ENCODE peak calls at places on chromosomes 3 and 15, in eight cellular contexts. W, D, F, H, X, R, U and S are unnamed samples.

GRCh38 chr3:140408252-140408651 is 269.6 kb upstream of the TRIM42 start:
- DNase-seq in U (no peak), R (no peak), H (no peak), W (no peak), D (no peak), F (no peak), X (no peak), S (no peak)

GRCh38 chr15:57611119-57611518 is 19.4 kb downstream of the MYZAP start:
- DNase-seq in W (no peak), H (no peak), U (no peak), R (peak; percentile 33), X (no peak), D (no peak), F (no peak), S (no peak)

GRCh38 chr15:88894819-88895767 is at the start of gene HAPLN3:
- DNase-seq in X (no peak), H (peak; percentile 46), F (peak; percentile 46), U (no peak), D (no peak), W (no peak), R (peak; percentile 60), S (no peak)

GRCh38 chr3:124963755-124964154 is 29.2 kb upstream of the MUC13 start:
- DNase-seq in X (no peak), H (no peak), W (no peak), U (no peak), D (no peak), R (no peak), F (peak; percentile 54), S (no peak)

GRCh38 chr3:153287017-153287416 is 125.0 kb downstream of the RAP2B start:
- DNase-seq in U (no peak), F (no peak), W (no peak), R (no peak), D (no peak), H (peak; percentile 73), X (no peak), S (no peak)

GRCh38 chr15:33131880-33132279 is 62.6 kb downstream of the FMN1 start:
- DNase-seq in F (no peak), U (no peak), R (no peak), W (no peak), D (no peak), X (no peak), H (peak; percentile 56), S (no peak)

GRCh38 chr15:76286231-76286879 is 24.9 kb downstream of the ETFA start:
- DNase-seq in D (no peak), U (no peak), W (no peak), X (no peak), R (no peak), H (no peak), F (no peak), S (no peak)

GRCh38 chr3:79339846-79340245 is 428.0 kb downstream of the ROBO1 start:
- DNase-seq in W (no peak), D (no peak), R (no peak), X (no peak), F (peak; percentile 83), H (no peak), U (no peak), S (no peak)

GRCh38 chr3:48157950-48158376 is 30.3 kb downstream of the CDC25A start:
- DNase-seq in F (peak; percentile 51), D (peak; percentile 45), W (peak; percentile 64), X (peak; percentile 69), U (peak; percentile 59), R (peak; percentile 86), H (peak; percentile 24), S (no peak)

GRCh38 chr3:104412608-104413580 is 953.8 kb upstream of the ALCAM start:
- DNase-seq in W (no peak), X (no peak), U (no peak), R (no peak), H (no peak), F (no peak), D (no peak), S (no peak)

GRCh38 chr3:184765730-184766074 is 46.3 kb upstream of the VPS8 start:
- DNase-seq in W (no peak), U (no peak), X (no peak), D (no peak), F (peak; percentile 21), R (no peak), H (peak; percentile 95), S (no peak)

GRCh38 chr3:24060055-24060454 is 115.0 kb downstream of the NR1D2 start:
- DNase-seq in X (no peak), W (no peak), F (no peak), D (peak; percentile 33), H (peak; percentile 82), R (peak; percentile 61), U (no peak), S (no peak)

DNA sequence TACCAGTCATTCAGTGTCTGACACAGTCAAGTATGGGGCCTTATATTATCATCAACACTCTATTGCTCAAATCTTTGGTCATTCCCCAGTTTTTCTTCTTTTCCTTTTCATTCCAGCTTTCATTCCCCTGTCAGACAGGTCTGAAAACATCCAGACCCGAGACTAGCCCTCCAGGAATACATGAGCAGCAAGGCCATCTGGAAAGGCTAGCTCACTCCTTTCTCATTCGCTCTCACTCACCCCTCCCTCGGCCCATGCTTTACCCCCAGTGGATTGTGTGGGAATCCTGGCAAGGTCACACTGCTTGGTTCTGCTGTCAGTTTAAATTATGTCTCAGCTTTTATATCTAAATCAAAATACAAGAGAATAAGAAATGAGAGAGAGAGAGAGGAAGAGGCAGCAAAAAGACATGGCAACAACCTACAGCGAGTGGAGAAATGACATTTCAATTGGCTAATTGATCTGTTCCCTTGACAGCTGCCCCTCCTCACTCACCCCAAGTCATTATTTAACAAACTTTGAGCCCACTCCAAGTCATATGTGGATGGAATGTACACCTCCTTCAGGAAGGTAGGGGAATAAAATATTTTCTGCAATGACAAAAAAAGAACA is 962.2 kb downstream of the TUSC7 start:
- DNase-seq in F (peak; percentile 6), D (no peak), H (no peak), U (no peak), W (no peak), R (no peak), X (no peak), S (no peak)
- H3K27ac ChIP-seq in F (no peak overlapping the region), D (no peak overlapping the region), H (no peak overlapping the region), U (no peak overlapping the region), W (no peak overlapping the region), R (no peak overlapping the region), X (no peak overlapping the region), S (no peak overlapping the region)

GRCh38 chr3:126466886-126467610 is 8.6 kb downstream of the ZXDC start:
- DNase-seq in U (no peak), X (peak; percentile 42), R (no peak), D (peak; percentile 8), W (no peak), H (no peak), F (no peak), S (no peak)

GRCh38 chr3:126468028-126468891 is 7.4 kb downstream of the ZXDC start:
- DNase-seq in F (no peak), D (peak; percentile 17), X (peak; percentile 73), R (no peak), H (no peak), W (no peak), U (no peak), S (no peak)

GRCh38 chr3:126467611-126467955 is 8.1 kb downstream of the ZXDC start:
- DNase-seq in H (no peak), R (no peak), X (peak; percentile 22), U (no peak), F (no peak), D (peak; percentile 3), W (no peak), S (no peak)

GRCh38 chr3:126472277-126473006 is 3.2 kb downstream of the ZXDC start:
- DNase-seq in H (peak; percentile 95), X (peak; percentile 85), D (peak; percentile 91), W (peak; percentile 5), U (no peak), F (peak; percentile 40), R (peak; percentile 82), S (peak; percentile 68)

DNA sequence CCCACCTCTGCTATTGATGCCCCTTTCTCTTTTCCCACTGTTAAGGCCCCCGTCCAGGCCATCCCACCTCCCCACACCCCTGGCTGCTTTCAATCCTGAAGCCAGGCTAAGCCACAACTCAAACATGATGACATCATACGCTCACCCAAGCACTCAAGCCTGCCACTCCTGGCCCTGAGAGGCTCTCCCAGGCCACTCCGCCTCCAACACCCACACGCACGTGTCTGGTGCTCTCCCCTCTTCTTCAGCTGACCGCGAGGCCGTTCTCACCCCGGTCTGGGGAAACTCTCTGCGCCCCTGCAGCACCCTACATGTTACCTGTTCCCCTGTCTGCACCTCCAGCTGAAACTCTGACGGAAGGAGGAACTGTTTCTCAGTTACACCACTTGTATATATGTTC is 6.2 kb downstream of the ZXDC start:
- DNase-seq in H (no peak), D (peak; percentile 8), U (no peak), R (no peak), W (no peak), F (no peak), X (peak; percentile 82), S (no peak)
- H3K4me1 ChIP-seq in H (peaks cover 30% of the 10 kb centered on the region), D (no peaks in the 10 kb centered on the region), U (peaks cover 12% of the 10 kb centered on the region), R (peaks cover 8% of the 10 kb centered on the region), W (peaks cover 18% of the 10 kb centered on the region), F (peaks cover 25% of the 10 kb centered on the region), X (peaks cover 67% of the 10 kb centered on the region), S (peaks cover 28% of the 10 kb centered on the region)

DNA sequence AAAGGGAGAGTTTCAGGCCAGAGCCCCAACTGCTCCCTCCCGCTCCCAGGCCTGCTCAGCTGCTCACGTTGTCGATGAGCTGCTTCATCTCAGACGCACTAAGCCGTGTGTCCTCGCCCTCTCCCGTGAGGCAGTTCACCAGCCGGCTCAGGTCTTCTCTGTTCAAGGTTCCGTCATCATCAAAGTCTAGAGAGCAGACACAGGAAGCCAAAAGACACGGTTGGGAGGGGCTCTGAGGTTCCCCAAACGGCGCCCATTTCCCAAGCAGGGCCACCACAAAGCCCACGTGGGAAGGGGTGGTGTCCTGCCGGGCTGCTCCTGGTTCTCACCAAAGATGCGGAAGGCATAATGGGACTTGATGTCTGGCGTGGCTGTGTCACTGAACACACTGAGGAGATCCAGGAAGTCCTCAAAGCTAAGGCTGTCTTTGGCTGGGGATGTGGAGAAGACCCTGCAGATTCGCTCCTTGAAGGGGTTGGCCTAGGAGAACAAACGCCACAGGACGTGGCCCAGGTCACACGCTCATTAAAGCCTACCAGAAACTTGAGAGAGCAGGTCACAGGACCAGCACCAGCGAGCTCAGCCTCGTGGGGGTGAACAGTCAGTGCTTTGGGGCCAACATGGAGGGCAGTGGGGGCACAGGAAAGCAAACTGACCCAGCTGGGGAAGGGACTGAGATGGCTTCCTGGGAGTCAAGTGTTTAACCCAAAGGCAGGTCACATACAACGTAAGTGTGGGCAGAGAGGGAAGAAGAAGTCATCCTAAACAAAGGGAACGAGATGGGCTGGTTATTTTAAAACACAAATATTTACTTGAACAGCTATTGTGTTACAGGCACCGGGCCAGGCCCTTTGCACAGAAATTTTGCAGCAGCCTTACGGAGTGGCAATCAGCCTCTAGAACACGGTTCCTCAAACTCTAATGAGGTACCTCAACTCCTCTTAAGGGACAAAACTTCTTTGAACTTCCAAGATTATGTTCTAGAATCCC is 2.4 kb downstream of the CIB1 start:
- DNase-seq in F (peak; percentile 54), X (peak; percentile 78), W (no peak), H (no peak), U (no peak), R (no peak), D (peak; percentile 51), S (no peak)
- H3K27ac ChIP-seq in F (peak overlapping the region; percentile 97), X (peak overlapping the region; percentile 27), W (no peak overlapping the region), H (no peak overlapping the region), U (no peak overlapping the region), R (no peak overlapping the region), D (no peak overlapping the region), S (no peak overlapping the region)

DNA sequence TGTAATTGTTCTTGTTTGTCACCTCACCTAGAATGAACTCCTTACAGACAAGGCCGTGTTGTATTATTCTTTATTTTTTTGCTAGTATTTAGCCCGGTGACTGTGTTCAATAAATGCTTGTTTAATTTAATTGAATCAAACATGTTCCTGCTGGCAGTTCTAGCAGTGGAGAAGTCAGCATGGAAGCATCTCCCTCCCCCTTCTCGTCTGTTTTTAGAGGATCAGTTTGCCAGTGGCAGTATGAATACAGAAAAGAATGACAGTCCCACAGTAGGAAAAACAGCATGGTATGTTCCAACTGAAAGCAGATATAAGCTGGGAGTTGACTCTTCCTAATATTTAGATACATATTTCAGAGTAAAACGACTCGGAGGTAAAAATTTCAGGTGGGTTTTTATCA is 244.7 kb upstream of the KCNMB2 start:
- DNase-seq in H (no peak), F (no peak), X (no peak), U (no peak), D (no peak), W (no peak), R (no peak), S (no peak)
- H3K4me1 ChIP-seq in H (no peaks in the 10 kb centered on the region), F (no peaks in the 10 kb centered on the region), X (no peaks in the 10 kb centered on the region), U (no peaks in the 10 kb centered on the region), D (no peaks in the 10 kb centered on the region), W (no peaks in the 10 kb centered on the region), R (no peaks in the 10 kb centered on the region), S (no peaks in the 10 kb centered on the region)